ENCODE peak calls at places on chromosome 9, in four cellular contexts. K is heart right ventricle, S is RCC 7860, U is NCI-H1694. W is an unnamed sample.

GRCh38 chr9:133979124-133979920 is 12.8 kb downstream of the VAV2 start:
- DNase-seq in K (peak; percentile 47), S (no peak), U (no peak), W (no peak)

GRCh38 chr9:133334161-133334560 is 1.8 kb downstream of the SURF6 start:
- DNase-seq in K (no peak), S (no peak), U (no peak), W (no peak)

GRCh38 chr9:98517710-98518109 is 191.0 kb downstream of the GABBR2 start:
- DNase-seq in K (no peak), S (no peak), U (no peak), W (no peak)

GRCh38 chr9:132141364-132141947 is 20.4 kb upstream of the NTNG2 start:
- DNase-seq in K (no peak), S (no peak), U (peak; percentile 22), W (no peak)

GRCh38 chr9:20512636-20513035 is 109.7 kb downstream of the MLLT3 start:
- DNase-seq in K (no peak), S (no peak), U (no peak), W (no peak)

GRCh38 chr9:131635285-131635684 is 90.0 kb downstream of the PRRT1B start:
- DNase-seq in K (peak; percentile 85), S (peak; percentile 80), U (no peak), W (peak; percentile 12)

GRCh38 chr9:129889461-129889935 is 54.2 kb downstream of the USP20 start:
- DNase-seq in K (no peak), S (no peak), U (no peak), W (no peak)

GRCh38 chr9:69322256-69322655 is 2.8 kb upstream of the ENTREP1 start:
- DNase-seq in K (no peak), S (no peak), U (no peak), W (no peak)

GRCh38 chr9:20297646-20298084 is 324.6 kb downstream of the MLLT3 start:
- DNase-seq in K (no peak), S (no peak), U (no peak), W (no peak)

GRCh38 chr9:138009456-138010273 is 132.1 kb downstream of the CACNA1B start:
- DNase-seq in K (peak; percentile 2), S (no peak), U (peak; percentile 5), W (no peak)

GRCh38 chr9:123046796-123047195 is 13.3 kb downstream of the GPR21 start:
- DNase-seq in K (no peak), S (no peak), U (no peak), W (no peak)

GRCh38 chr9:125529589-125530515 is 177.2 kb downstream of the MAPKAP1 start:
- DNase-seq in K (no peak), S (no peak), U (no peak), W (no peak)

GRCh38 chr9:90379771-90380170 is 262.9 kb downstream of the DIRAS2 start:
- DNase-seq in K (no peak), S (no peak), U (no peak), W (no peak)

GRCh38 chr9:87277346-87277745 is 220.3 kb upstream of the DAPK1 start:
- DNase-seq in K (no peak), S (no peak), U (no peak), W (no peak)

GRCh38 chr9:130205912-130206311 is 33.7 kb downstream of the NCS1 start:
- DNase-seq in K (no peak), S (no peak), U (no peak), W (no peak)

GRCh38 chr9:121483049-121483448 is 16.6 kb downstream of the GGTA1 start:
- DNase-seq in K (no peak), S (no peak), U (no peak), W (no peak)

GRCh38 chr9:95261890-95262289 is 55.6 kb downstream of the FANCC start:
- DNase-seq in K (no peak), S (no peak), U (no peak), W (no peak)

GRCh38 chr9:93576296-93577044 is at the start of gene PHF2:
- DNase-seq in K (no peak), S (no peak), U (no peak), W (no peak)

GRCh38 chr9:18489861-18490260 is 15.9 kb downstream of the ADAMTSL1 start:
- DNase-seq in K (no peak), S (peak; percentile 31), U (no peak), W (no peak)

GRCh38 chr9:24296124-24296523 is 249.6 kb downstream of the IZUMO3 start:
- DNase-seq in K (no peak), S (no peak), U (no peak), W (no peak)

GRCh38 chr9:20624201-20625002 is 2.1 kb upstream of the MLLT3 start:
- DNase-seq in K (peak; percentile 66), S (peak; percentile 54), U (peak; percentile 40), W (peak; percentile 84)

GRCh38 chr9:35272989-35273388 is 111.2 kb downstream of the UNC13B start:
- DNase-seq in K (no peak), S (peak; percentile 44), U (no peak), W (no peak)

GRCh38 chr9:135772056-135773042 is 70.4 kb downstream of the KCNT1 start:
- DNase-seq in K (no peak), S (no peak), U (no peak), W (no peak)

GRCh38 chr9:101269596-101270324 is 115.0 kb downstream of the BAAT start:
- DNase-seq in K (no peak), S (no peak), U (peak; percentile 71), W (peak; percentile 50)

GRCh38 chr9:34377402-34377741 is 674 bp upstream of the MYORG start:
- DNase-seq in K (no peak), S (no peak), U (no peak), W (no peak)

GRCh38 chr9:133050142-133050541 is 11.6 kb upstream of the CEL start:
- DNase-seq in K (no peak), S (no peak), U (no peak), W (no peak)

GRCh38 chr9:112771359-112772214 is 21.0 kb downstream of the SNX30 start:
- DNase-seq in K (no peak), S (no peak), U (no peak), W (no peak)

GRCh38 chr9:109035684-109036423 is 22.6 kb upstream of the CTNNAL1 start:
- DNase-seq in K (peak; percentile 30), S (peak; percentile 94), U (no peak), W (no peak)

W was measured in NCI-H446 treated with DMSO at 0.1 percent for 48 hours.